ENCODE peak calls at places on chromosomes 1 and 21, in four cellular contexts. One of them, this sample, is unnamed.

GRCh38 chr21:45471229-45472052 is 66.5 kb downstream of the COL18A1 start:
- DNase-seq in lung: no peak
- DNase-seq in astrocyte of the spinal cord: peak
- DNase-seq in HL-60: no peak
- DNase-seq in this sample: peak

GRCh38 chr21:31173881-31174555 is 135.7 kb upstream of the KRTAP19-8 start:
- DNase-seq in lung: no peak
- DNase-seq in astrocyte of the spinal cord: no peak
- DNase-seq in HL-60: no peak
- DNase-seq in this sample: peak

GRCh38 chr1:200027264-200027823 is at the start of gene NR5A2:
- DNase-seq in lung: no peak
- DNase-seq in astrocyte of the spinal cord: no peak
- DNase-seq in HL-60: no peak
- DNase-seq in this sample: no peak

GRCh38 chr21:28605138-28605537 is 387.5 kb downstream of the LTN1 start:
- DNase-seq in lung: no peak
- DNase-seq in astrocyte of the spinal cord: no peak
- DNase-seq in HL-60: no peak
- DNase-seq in this sample: no peak

GRCh38 chr1:220330265-220330664 is 58.0 kb upstream of the RAB3GAP2 start:
- DNase-seq in lung: no peak
- DNase-seq in astrocyte of the spinal cord: peak
- DNase-seq in HL-60: no peak
- DNase-seq in this sample: no peak

GRCh38 chr1:3236361-3236760 is 167.4 kb downstream of the PRDM16 start:
- DNase-seq in lung: no peak
- DNase-seq in astrocyte of the spinal cord: no peak
- DNase-seq in HL-60: no peak
- DNase-seq in this sample: no peak

GRCh38 chr21:16084776-16085364 is 355.1 kb downstream of the USP25 start:
- DNase-seq in lung: no peak
- DNase-seq in astrocyte of the spinal cord: peak
- DNase-seq in HL-60: no peak
- DNase-seq in this sample: peak

GRCh38 chr1:87720561-87720960 is 391.9 kb downstream of the LMO4 start:
- DNase-seq in lung: no peak
- DNase-seq in astrocyte of the spinal cord: no peak
- DNase-seq in HL-60: no peak
- DNase-seq in this sample: no peak

GRCh38 chr1:116559304-116559761 is 11.5 kb downstream of the CD58 start:
- DNase-seq in lung: no peak
- DNase-seq in astrocyte of the spinal cord: no peak
- DNase-seq in HL-60: no peak
- DNase-seq in this sample: no peak

GRCh38 chr1:25525360-25525688 is 18.1 kb upstream of the LDLRAP1 start:
- DNase-seq in lung: no peak
- DNase-seq in astrocyte of the spinal cord: no peak
- DNase-seq in HL-60: no peak
- DNase-seq in this sample: no peak

GRCh38 chr21:16534408-16535099 is 804.8 kb downstream of the USP25 start:
- DNase-seq in lung: peak
- DNase-seq in astrocyte of the spinal cord: peak
- DNase-seq in HL-60: no peak
- DNase-seq in this sample: peak

GRCh38 chr21:25566645-25567044 is 40.6 kb downstream of the MRPL39 start:
- DNase-seq in lung: no peak
- DNase-seq in astrocyte of the spinal cord: no peak
- DNase-seq in HL-60: no peak
- DNase-seq in this sample: no peak

GRCh38 chr1:12478612-12478985 is 139.4 kb downstream of the DHRS3 start:
- DNase-seq in lung: no peak
- DNase-seq in astrocyte of the spinal cord: no peak
- DNase-seq in HL-60: no peak
- DNase-seq in this sample: no peak

GRCh38 chr1:14682941-14683340 is 84.5 kb downstream of the KAZN start:
- DNase-seq in lung: no peak
- DNase-seq in astrocyte of the spinal cord: no peak
- DNase-seq in HL-60: no peak
- DNase-seq in this sample: no peak

GRCh38 chr1:74729741-74730478 is 2.9 kb downstream of the CRYZ start:
- DNase-seq in lung: no peak
- DNase-seq in astrocyte of the spinal cord: peak
- DNase-seq in HL-60: no peak
- DNase-seq in this sample: peak

GRCh38 chr1:94335950-94336349 is 82.2 kb upstream of the ABCD3 start:
- DNase-seq in lung: peak
- DNase-seq in astrocyte of the spinal cord: peak
- DNase-seq in HL-60: peak
- DNase-seq in this sample: peak

DNA sequence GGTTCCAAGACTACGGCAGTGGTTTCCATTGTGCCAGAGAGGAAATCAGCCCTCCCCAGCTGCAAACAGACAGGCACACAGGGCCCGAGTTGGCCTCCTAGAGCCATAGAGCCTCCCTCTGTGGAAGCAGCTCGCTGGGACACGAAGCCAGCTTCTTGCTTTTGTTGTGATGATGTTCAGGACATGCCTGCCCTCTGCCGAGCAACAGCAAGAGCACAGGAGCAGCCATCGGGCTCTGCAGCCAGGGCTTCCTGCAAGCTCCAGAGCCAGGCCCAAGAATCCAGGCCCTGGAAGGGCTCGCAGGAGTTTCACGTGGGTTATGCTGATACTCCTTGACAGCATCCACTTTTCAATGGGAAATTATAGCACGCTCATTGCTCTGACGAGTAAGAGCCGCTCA is 18.5 kb downstream of the NPHP4 start:
- DNase-seq in lung: no peak
- DNase-seq in astrocyte of the spinal cord: peak
- DNase-seq in HL-60: no peak
- DNase-seq in this sample: peak
- TF ChIP-seq CTCF in lung: no peak
- TF ChIP-seq CTCF in astrocyte of the spinal cord: peak
- TF ChIP-seq CTCF in HL-60: no peak
- TF ChIP-seq CTCF in this sample: no peak

DNA sequence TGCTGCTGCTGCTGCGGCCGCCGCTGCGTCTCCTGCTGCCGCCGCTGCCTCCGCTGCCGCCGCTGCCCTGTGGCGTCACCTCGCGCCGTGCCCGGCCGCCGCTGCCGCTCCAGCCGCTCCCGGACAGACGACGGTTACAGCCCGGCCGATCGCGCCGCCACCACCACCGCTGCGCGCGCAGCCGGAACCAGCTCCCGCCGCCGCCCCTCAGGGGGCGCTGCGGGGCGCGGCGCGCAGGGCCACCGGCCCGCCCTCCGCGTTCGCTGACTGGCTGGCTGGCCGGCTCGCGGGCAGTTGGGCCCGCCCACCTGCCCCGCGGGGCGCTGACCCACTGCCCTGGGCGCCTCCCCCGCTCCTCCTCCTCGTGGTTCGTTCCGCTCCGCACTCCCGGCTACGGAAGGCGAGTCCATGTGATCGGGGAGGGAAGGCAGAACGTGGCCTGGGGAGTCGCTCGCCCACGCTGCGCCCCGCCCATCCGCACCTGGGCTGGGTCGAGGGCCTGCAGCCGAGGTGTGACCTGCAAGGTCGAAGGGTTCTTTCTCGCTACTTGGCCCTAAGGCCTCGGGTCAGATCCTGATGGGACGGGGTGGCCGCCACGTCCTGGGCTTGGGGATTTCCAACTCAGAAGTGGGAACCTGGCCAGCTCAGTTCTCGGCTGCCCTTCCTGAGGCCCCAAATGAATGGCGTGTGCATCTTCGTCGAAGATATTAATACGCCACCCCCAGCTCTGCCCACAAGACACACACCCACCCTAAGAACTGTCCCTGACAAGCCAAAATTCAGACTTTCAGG is at the start of gene PTP4A2:
- DNase-seq in lung: peak
- DNase-seq in astrocyte of the spinal cord: peak
- DNase-seq in HL-60: peak
- DNase-seq in this sample: peak
- TF ChIP-seq CTCF in lung: no peak
- TF ChIP-seq CTCF in astrocyte of the spinal cord: peak
- TF ChIP-seq CTCF in HL-60: no peak
- TF ChIP-seq CTCF in this sample: no peak

GRCh38 chr1:186272486-186272885 is 102.6 kb downstream of the TPR start:
- DNase-seq in lung: no peak
- DNase-seq in astrocyte of the spinal cord: no peak
- DNase-seq in HL-60: no peak
- DNase-seq in this sample: no peak
- TF ChIP-seq CTCF in lung: no peak
- TF ChIP-seq CTCF in astrocyte of the spinal cord: no peak
- TF ChIP-seq CTCF in HL-60: no peak
- TF ChIP-seq CTCF in this sample: no peak

GRCh38 chr1:114492978-114493377 is 18.0 kb downstream of the TRIM33 start:
- DNase-seq in lung: no peak
- DNase-seq in astrocyte of the spinal cord: no peak
- DNase-seq in HL-60: no peak
- DNase-seq in this sample: no peak
- TF ChIP-seq CTCF in lung: no peak
- TF ChIP-seq CTCF in astrocyte of the spinal cord: no peak
- TF ChIP-seq CTCF in HL-60: no peak
- TF ChIP-seq CTCF in this sample: no peak

GRCh38 chr1:169108897-169109560 is 2.5 kb downstream of the ATP1B1 start:
- DNase-seq in lung: no peak
- DNase-seq in astrocyte of the spinal cord: no peak
- DNase-seq in HL-60: no peak
- DNase-seq in this sample: no peak
- TF ChIP-seq CTCF in lung: no peak
- TF ChIP-seq CTCF in astrocyte of the spinal cord: peak
- TF ChIP-seq CTCF in HL-60: no peak
- TF ChIP-seq CTCF in this sample: no peak

GRCh38 chr1:11414921-11415538 is 63.9 kb upstream of the DISP3 start:
- DNase-seq in lung: no peak
- DNase-seq in astrocyte of the spinal cord: no peak
- DNase-seq in HL-60: no peak
- DNase-seq in this sample: no peak
- TF ChIP-seq CTCF in lung: no peak
- TF ChIP-seq CTCF in astrocyte of the spinal cord: no peak
- TF ChIP-seq CTCF in HL-60: no peak
- TF ChIP-seq CTCF in this sample: no peak

This sample was measured in foreskin fibroblast.